ENCODE peak calls at places on chromosome 20, in eight cellular contexts. G is fibroblast of gingiva; B is brain microvascular endothelial cell; F is stimulated activated CD8-positive, alpha-beta memory T cell treated with anti-CD3 and anti-CD28 coated beads, Interleukin-15, amount 100 ng/mL, for 24 hours; D is pons; N is neuronal stem cell; X is cardiac muscle cell; A is globus pallidus. K is an unnamed sample.

GRCh38 chr20:10323729-10324128 is 105.1 kb downstream of the SNAP25 start:
- DNase-seq in X (no peak), B (no peak), A (no peak), G (no peak), D (no peak), F (no peak), N (no peak), K (no peak)

GRCh38 chr20:4573564-4574355 is 147.9 kb upstream of the PRND start:
- DNase-seq in D (peak), F (no peak), N (no peak), G (peak), B (peak), A (no peak), X (peak), K (no peak)

GRCh38 chr20:36808317-36809257 is 35.0 kb upstream of the DSN1 start:
- DNase-seq in F (peak), N (peak), X (peak), G (peak), D (no peak), B (peak), A (no peak), K (peak)

GRCh38 chr20:53150532-53150931 is 178.4 kb downstream of the TSHZ2 start:
- DNase-seq in X (no peak), N (no peak), D (no peak), G (no peak), F (no peak), B (no peak), A (no peak), K (no peak)

GRCh38 chr20:12394786-12395185 is 477.1 kb downstream of the BTBD3 start:
- DNase-seq in D (no peak), B (no peak), G (no peak), N (no peak), A (no peak), X (peak), F (no peak), K (no peak)

GRCh38 chr20:40279390-40279789 is 409.6 kb downstream of the MAFB start:
- DNase-seq in D (peak), N (no peak), A (peak), B (peak), X (peak), G (peak), F (no peak), K (no peak)

GRCh38 chr20:31475472-31476312 is 604 bp downstream of the REM1 start:
- DNase-seq in F (no peak), A (no peak), N (no peak), X (no peak), B (no peak), D (no peak), G (no peak), K (no peak)

GRCh38 chr20:51938557-51939324 is 136.4 kb upstream of the SALL4 start:
- DNase-seq in X (peak), B (no peak), D (no peak), A (no peak), G (peak), F (no peak), N (no peak), K (no peak)